ENCODE peak calls at places on chromosomes 1 and 21, in five cellular contexts. P, Q, I, A and J are unnamed samples.

GRCh38 chr1:223877804-223878203 is 32.1 kb upstream of the TP53BP2 start:
- DNase-seq in P (no peak), A (no peak), I (no peak), Q (no peak), J (no peak)

GRCh38 chr1:203858055-203858454 is 3.3 kb upstream of the SNRPE start:
- DNase-seq in P (no peak), Q (no peak), I (no peak), A (no peak), J (no peak)

GRCh38 chr1:175978926-175979325 is 228.2 kb downstream of the COP1 start:
- DNase-seq in A (no peak), Q (no peak), I (no peak), P (no peak), J (no peak)

GRCh38 chr1:107870691-107871090 is 94.3 kb downstream of the VAV3 start:
- DNase-seq in P (no peak), I (no peak), A (peak; percentile 50), Q (no peak), J (no peak)

GRCh38 chr1:117093870-117094621 is 27.5 kb downstream of the TRIM45 start:
- DNase-seq in A (no peak), P (peak; percentile 11), Q (peak; percentile 1), I (no peak), J (no peak)

GRCh38 chr1:212286437-212287131 is 1.4 kb downstream of the PPP2R5A start:
- DNase-seq in Q (no peak), A (no peak), I (no peak), P (no peak), J (no peak)

GRCh38 chr1:111604931-111605330 is 14.7 kb upstream of the RAP1A start:
- DNase-seq in I (no peak), Q (no peak), P (no peak), A (no peak), J (no peak)

GRCh38 chr1:46798820-46799219 is at the start of gene CYP4B1:
- DNase-seq in I (no peak), A (peak; percentile 50), Q (no peak), P (no peak), J (no peak)

GRCh38 chr21:36759348-36760083 is 60.6 kb downstream of the SIM2 start:
- DNase-seq in I (no peak), Q (no peak), A (no peak), P (no peak), J (no peak)

GRCh38 chr1:30138891-30139290 is 584.5 kb downstream of the MATN1 start:
- DNase-seq in A (no peak), P (no peak), I (no peak), Q (no peak), J (no peak)

GRCh38 chr1:69077198-69077597 is 490.5 kb upstream of the LRRC7 start:
- DNase-seq in A (no peak), I (no peak), Q (no peak), P (no peak), J (no peak)

GRCh38 chr1:89633103-89633744 is at the start of gene LRRC8C:
- DNase-seq in Q (peak; percentile 51), A (peak; percentile 66), P (peak; percentile 51), I (no peak), J (no peak)

GRCh38 chr1:99281109-99281508 is 16.8 kb downstream of the PLPPR4 start:
- DNase-seq in P (no peak), I (no peak), Q (no peak), A (no peak), J (no peak)

GRCh38 chr1:12407050-12407961 is 177.5 kb downstream of the VPS13D start:
- DNase-seq in Q (peak; percentile 10), I (no peak), P (no peak), A (no peak), J (no peak)

GRCh38 chr1:221741364-221741970 is 422 bp downstream of the DUSP10 start:
- DNase-seq in P (peak; percentile 17), Q (peak; percentile 36), I (no peak), A (peak; percentile 35), J (no peak)

GRCh38 chr1:205013683-205014367 is 29.2 kb upstream of the CNTN2 start:
- DNase-seq in Q (no peak), A (no peak), P (no peak), I (no peak), J (no peak)

GRCh38 chr1:172278478-172278877 is 142.0 kb upstream of the C1orf105 start:
- DNase-seq in A (no peak), Q (no peak), I (no peak), P (no peak), J (no peak)

GRCh38 chr1:31335007-31335406 is 37.9 kb downstream of the FABP3 start:
- DNase-seq in A (no peak), I (no peak), P (no peak), Q (no peak), J (no peak)
- TF ChIP-seq CTCF in A (peak; percentile 70), I (no peak), P (peak; percentile 48), Q (no peak), J (peak; percentile 75)

GRCh38 chr1:40650075-40650474 is 15.4 kb downstream of the RIMS3 start:
- DNase-seq in P (peak; percentile 51), A (no peak), I (no peak), Q (peak; percentile 23), J (no peak)
- TF ChIP-seq CTCF in P (peak; percentile 31), A (peak; percentile 35), I (no peak), Q (peak; percentile 29), J (peak; percentile 17)

GRCh38 chr1:246280551-246280950 is 226.5 kb downstream of the SMYD3 start:
- DNase-seq in I (no peak), A (no peak), Q (peak; percentile 7), P (peak; percentile 14), J (no peak)
- TF ChIP-seq CTCF in I (peak; percentile 12), A (peak; percentile 49), Q (no peak), P (no peak), J (peak; percentile 49)

DNA sequence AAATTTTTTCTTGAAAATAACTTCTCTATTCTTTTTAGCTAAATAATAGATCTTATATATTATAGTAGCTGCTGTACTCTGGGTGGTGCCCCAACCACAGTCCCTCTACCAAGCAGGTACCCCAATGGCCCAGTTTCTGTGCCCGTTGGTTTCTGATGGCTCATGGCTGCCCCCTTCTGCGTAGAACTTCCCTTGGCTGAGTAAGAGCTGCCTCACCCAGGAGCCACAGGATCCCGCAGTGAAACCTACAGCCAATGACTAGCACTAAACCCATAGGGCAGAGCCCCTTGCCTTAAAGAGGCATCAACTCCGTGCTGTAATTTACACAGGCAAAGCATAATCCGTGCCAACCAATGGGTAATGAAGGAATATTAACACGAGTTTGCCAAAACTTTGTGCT is 247.5 kb downstream of the USH2A start:
- DNase-seq in A (no peak), Q (no peak), I (no peak), P (no peak), J (no peak)
- TF ChIP-seq CTCF in A (no peak), Q (no peak), I (no peak), P (no peak), J (peak; percentile 24)

DNA sequence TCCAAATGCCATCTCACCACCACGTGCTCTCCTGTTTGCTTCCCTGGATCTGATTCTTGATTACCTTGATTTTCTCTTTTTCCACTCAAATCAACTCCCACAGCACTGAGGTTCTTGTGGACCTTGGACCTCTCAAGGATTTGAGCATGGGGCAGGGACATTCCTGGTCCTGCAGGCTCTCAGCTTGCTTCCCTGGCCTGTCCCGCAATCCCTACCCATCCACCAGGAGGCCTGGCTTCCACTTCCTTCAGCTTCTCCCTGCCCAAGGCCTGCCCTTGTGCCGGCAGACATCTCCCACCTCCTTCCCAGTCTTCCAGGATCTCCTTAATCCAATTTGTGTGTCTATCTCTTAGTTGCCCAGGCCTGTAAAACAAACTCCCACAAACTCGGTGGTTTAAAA is 21.6 kb downstream of the PLA2G2A start:
- DNase-seq in A (no peak), I (no peak), Q (no peak), P (peak; percentile 15), J (no peak)
- TF ChIP-seq CTCF in A (no peak), I (no peak), Q (no peak), P (no peak), J (no peak)